ENCODE peak calls at places on chromosome 9, in six cellular contexts. C, N, V, S, E and X are unnamed samples.

GRCh38 chr9:118954822-118955221 is 414.4 kb downstream of the BRINP1 start:
- DNase-seq in C (no peak), N (no peak), V (no peak), S (no peak), E (no peak), X (no peak)

GRCh38 chr9:69946800-69947437 is 96.7 kb upstream of the MAMDC2 start:
- DNase-seq in C (peak), N (peak), V (peak), S (no peak), E (no peak), X (peak)

GRCh38 chr9:81609782-81610738 is 79.3 kb downstream of the TLE1 start:
- DNase-seq in C (peak), N (no peak), V (peak), S (no peak), E (no peak), X (peak)

GRCh38 chr9:22446589-22446949 is at the start of gene DMRTA1:
- DNase-seq in C (peak), N (peak), V (peak), S (peak), E (peak), X (peak)

GRCh38 chr9:89826186-89826585 is 221.4 kb downstream of the GADD45G start:
- DNase-seq in C (no peak), N (no peak), V (no peak), S (no peak), E (no peak), X (no peak)

GRCh38 chr9:129432671-129433154 is 188.2 kb downstream of the C9orf50 start:
- DNase-seq in C (no peak), N (no peak), V (no peak), S (no peak), E (no peak), X (no peak)

GRCh38 chr9:131776473-131776872 is 36.6 kb upstream of the RAPGEF1 start:
- DNase-seq in C (peak), N (peak), V (peak), S (no peak), E (peak), X (peak)

GRCh38 chr9:99134893-99135341 is 30.0 kb downstream of the TGFBR1 start:
- DNase-seq in C (peak), N (no peak), V (peak), S (no peak), E (no peak), X (peak)

GRCh38 chr9:128244443-128245226 is 31.2 kb downstream of the GOLGA2 start:
- DNase-seq in C (no peak), N (no peak), V (peak), S (peak), E (no peak), X (peak)

GRCh38 chr9:97412628-97413382 is 909 bp downstream of the TDRD7 start:
- DNase-seq in C (peak), N (no peak), V (peak), S (no peak), E (no peak), X (peak)

GRCh38 chr9:133727277-133727875 is 10.8 kb downstream of the SARDH start:
- DNase-seq in C (no peak), N (no peak), V (no peak), S (no peak), E (no peak), X (no peak)